ENCODE peak calls at places on chromosomes 7 and 10, in eight cellular contexts. One of them, this sample, is unnamed.

GRCh38 chr10:84608126-84608525 is 279.7 kb downstream of the CCSER2 start:
- DNase-seq in neural progenitor cell: no peak
- DNase-seq in breast epithelium: no peak
- DNase-seq in H1: no peak
- DNase-seq in PC-3: no peak
- DNase-seq in body of pancreas: no peak
- DNase-seq in tibial artery: no peak
- DNase-seq in CD8-positive, alpha-beta T cell: no peak
- DNase-seq in this sample: no peak

GRCh38 chr10:131095109-131095580 is 216.4 kb downstream of the TCERG1L start:
- DNase-seq in breast epithelium: no peak
- DNase-seq in H1: no peak
- DNase-seq in body of pancreas: no peak
- DNase-seq in tibial artery: no peak
- DNase-seq in neural progenitor cell: no peak
- DNase-seq in PC-3: no peak
- DNase-seq in CD8-positive, alpha-beta T cell: no peak
- DNase-seq in this sample: no peak

GRCh38 chr7:64887756-64888508 is 15.1 kb upstream of the ZNF273 start:
- DNase-seq in body of pancreas: peak; percentile 64
- DNase-seq in neural progenitor cell: peak; percentile 46
- DNase-seq in PC-3: no peak
- DNase-seq in CD8-positive, alpha-beta T cell: peak; percentile 66
- DNase-seq in tibial artery: no peak
- DNase-seq in breast epithelium: no peak
- DNase-seq in H1: peak; percentile 46
- DNase-seq in this sample: no peak

GRCh38 chr7:121397832-121398231 is 1.7 kb upstream of the FAM3C start:
- DNase-seq in PC-3: no peak
- DNase-seq in body of pancreas: no peak
- DNase-seq in H1: no peak
- DNase-seq in neural progenitor cell: no peak
- DNase-seq in CD8-positive, alpha-beta T cell: no peak
- DNase-seq in breast epithelium: no peak
- DNase-seq in tibial artery: no peak
- DNase-seq in this sample: no peak

GRCh38 chr10:71968553-71969474 is 4.6 kb downstream of the CHST3 start:
- DNase-seq in tibial artery: no peak
- DNase-seq in body of pancreas: no peak
- DNase-seq in H1: no peak
- DNase-seq in breast epithelium: no peak
- DNase-seq in PC-3: peak; percentile 52
- DNase-seq in CD8-positive, alpha-beta T cell: no peak
- DNase-seq in neural progenitor cell: no peak
- DNase-seq in this sample: no peak

GRCh38 chr7:48285365-48285764 is 114.1 kb downstream of the ABCA13 start:
- DNase-seq in CD8-positive, alpha-beta T cell: no peak
- DNase-seq in tibial artery: no peak
- DNase-seq in PC-3: peak; percentile 36
- DNase-seq in neural progenitor cell: no peak
- DNase-seq in H1: no peak
- DNase-seq in body of pancreas: no peak
- DNase-seq in breast epithelium: no peak
- DNase-seq in this sample: no peak

GRCh38 chr7:134690016-134690415 is 43.4 kb downstream of the BPGM start:
- DNase-seq in body of pancreas: no peak
- DNase-seq in PC-3: peak; percentile 15
- DNase-seq in H1: no peak
- DNase-seq in tibial artery: no peak
- DNase-seq in neural progenitor cell: no peak
- DNase-seq in breast epithelium: no peak
- DNase-seq in CD8-positive, alpha-beta T cell: no peak
- DNase-seq in this sample: no peak

GRCh38 chr7:22776964-22777363 is 45.7 kb downstream of the TOMM7 start:
- DNase-seq in neural progenitor cell: no peak
- DNase-seq in body of pancreas: no peak
- DNase-seq in tibial artery: no peak
- DNase-seq in H1: no peak
- DNase-seq in PC-3: no peak
- DNase-seq in CD8-positive, alpha-beta T cell: no peak
- DNase-seq in breast epithelium: no peak
- DNase-seq in this sample: no peak

GRCh38 chr7:8442814-8443304 is 9.4 kb downstream of the NXPH1 start:
- DNase-seq in H1: no peak
- DNase-seq in PC-3: no peak
- DNase-seq in body of pancreas: peak; percentile 65
- DNase-seq in neural progenitor cell: peak; percentile 95
- DNase-seq in breast epithelium: no peak
- DNase-seq in tibial artery: peak; percentile 25
- DNase-seq in CD8-positive, alpha-beta T cell: peak; percentile 53
- DNase-seq in this sample: no peak

GRCh38 chr7:131538791-131539179 is 17.6 kb downstream of the PODXL start:
- DNase-seq in breast epithelium: no peak
- DNase-seq in H1: no peak
- DNase-seq in PC-3: peak; percentile 27
- DNase-seq in body of pancreas: peak; percentile 60
- DNase-seq in CD8-positive, alpha-beta T cell: no peak
- DNase-seq in tibial artery: no peak
- DNase-seq in neural progenitor cell: peak; percentile 66
- DNase-seq in this sample: no peak

GRCh38 chr7:26493737-26494423 is 202.2 kb downstream of the SNX10 start:
- DNase-seq in H1: no peak
- DNase-seq in breast epithelium: no peak
- DNase-seq in body of pancreas: no peak
- DNase-seq in tibial artery: no peak
- DNase-seq in neural progenitor cell: no peak
- DNase-seq in CD8-positive, alpha-beta T cell: no peak
- DNase-seq in PC-3: no peak
- DNase-seq in this sample: no peak

GRCh38 chr7:24722386-24723177 is 34.7 kb downstream of the GSDME start:
- DNase-seq in breast epithelium: no peak
- DNase-seq in body of pancreas: no peak
- DNase-seq in PC-3: peak; percentile 54
- DNase-seq in tibial artery: no peak
- DNase-seq in H1: no peak
- DNase-seq in CD8-positive, alpha-beta T cell: no peak
- DNase-seq in neural progenitor cell: peak; percentile 54
- DNase-seq in this sample: peak; percentile 54

GRCh38 chr7:107889992-107890391 is 991 bp upstream of the DLD start:
- DNase-seq in body of pancreas: no peak
- DNase-seq in breast epithelium: no peak
- DNase-seq in PC-3: no peak
- DNase-seq in tibial artery: no peak
- DNase-seq in CD8-positive, alpha-beta T cell: no peak
- DNase-seq in H1: no peak
- DNase-seq in neural progenitor cell: no peak
- DNase-seq in this sample: peak; percentile 32

GRCh38 chr10:129141492-129141891 is 325.5 kb upstream of the MGMT start:
- DNase-seq in CD8-positive, alpha-beta T cell: no peak
- DNase-seq in body of pancreas: no peak
- DNase-seq in H1: no peak
- DNase-seq in breast epithelium: no peak
- DNase-seq in tibial artery: no peak
- DNase-seq in neural progenitor cell: no peak
- DNase-seq in PC-3: no peak
- DNase-seq in this sample: peak; percentile 49

GRCh38 chr7:80475383-80475782 is 36.5 kb downstream of the GNAT3 start:
- DNase-seq in tibial artery: no peak
- DNase-seq in neural progenitor cell: no peak
- DNase-seq in H1: no peak
- DNase-seq in CD8-positive, alpha-beta T cell: no peak
- DNase-seq in body of pancreas: no peak
- DNase-seq in breast epithelium: no peak
- DNase-seq in PC-3: peak; percentile 33
- DNase-seq in this sample: no peak

DNA sequence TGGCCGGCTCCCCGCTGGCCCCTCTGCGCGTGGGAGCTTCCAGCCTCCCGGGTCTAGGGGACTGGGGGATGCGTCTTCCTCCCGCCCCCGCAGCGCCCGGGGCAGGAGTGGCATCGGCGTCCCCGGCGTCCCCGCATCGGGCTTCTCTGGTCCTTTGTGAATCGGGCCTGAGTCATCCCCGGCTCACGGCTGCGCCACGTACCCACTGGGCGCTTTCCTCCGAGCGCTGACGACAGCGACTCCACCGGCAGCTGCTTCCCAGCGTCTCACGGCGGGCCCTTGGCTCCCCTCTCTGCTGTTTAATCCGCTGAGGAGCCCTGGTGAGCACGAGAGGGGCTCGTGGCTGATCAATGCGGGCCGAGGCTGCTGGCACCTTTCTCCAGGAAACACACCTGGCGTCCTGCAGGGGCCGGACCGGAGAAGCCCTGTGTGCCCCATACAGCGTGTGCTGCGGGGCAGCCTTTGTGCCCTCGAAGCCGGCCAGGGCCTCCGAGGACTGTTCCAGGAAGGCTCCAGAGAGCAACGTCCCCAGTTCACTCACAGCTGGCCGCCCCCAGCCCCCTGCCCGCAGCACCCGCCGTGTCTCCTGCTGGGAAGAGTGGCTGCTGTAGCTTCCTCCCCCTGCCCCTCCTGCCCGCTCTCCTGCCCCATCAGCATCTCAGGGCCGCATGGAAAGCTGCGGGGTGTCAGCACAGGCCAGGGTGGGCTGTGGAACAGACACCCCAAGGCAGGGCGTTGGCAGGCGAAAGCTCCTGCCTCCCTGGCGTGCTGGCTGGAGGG is 95.5 kb upstream of the DIP2C start:
- DNase-seq in body of pancreas: peak; percentile 81
- DNase-seq in neural progenitor cell: peak; percentile 78
- DNase-seq in tibial artery: peak; percentile 54
- DNase-seq in CD8-positive, alpha-beta T cell: no peak
- DNase-seq in H1: no peak
- DNase-seq in PC-3: peak; percentile 64
- DNase-seq in breast epithelium: peak; percentile 67
- DNase-seq in this sample: peak; percentile 76
- TF ChIP-seq CTCF in body of pancreas: no peak
- TF ChIP-seq CTCF in neural progenitor cell: no peak
- TF ChIP-seq CTCF in tibial artery: peak; percentile 29
- TF ChIP-seq CTCF in CD8-positive, alpha-beta T cell: no peak
- TF ChIP-seq CTCF in H1: no peak
- TF ChIP-seq CTCF in PC-3: peak; percentile 27
- TF ChIP-seq CTCF in breast epithelium: no peak
- TF ChIP-seq CTCF in this sample: peak; percentile 12

GRCh38 chr10:103693812-103694205 is 161.6 kb downstream of the SH3PXD2A start:
- DNase-seq in neural progenitor cell: no peak
- DNase-seq in breast epithelium: no peak
- DNase-seq in tibial artery: no peak
- DNase-seq in PC-3: no peak
- DNase-seq in CD8-positive, alpha-beta T cell: no peak
- DNase-seq in H1: no peak
- DNase-seq in body of pancreas: no peak
- DNase-seq in this sample: no peak
- H3K4me3 ChIP-seq in neural progenitor cell: peak overlapping the region; percentile 65
- H3K4me3 ChIP-seq in breast epithelium: peak overlapping the region; percentile 50
- H3K4me3 ChIP-seq in tibial artery: peak overlapping the region; percentile 58
- H3K4me3 ChIP-seq in PC-3: no peak overlapping the region
- H3K4me3 ChIP-seq in CD8-positive, alpha-beta T cell: peak overlapping the region; percentile 43
- H3K4me3 ChIP-seq in H1: peak overlapping the region; percentile 16
- H3K4me3 ChIP-seq in body of pancreas: no peak overlapping the region
- H3K4me3 ChIP-seq in this sample: peak overlapping the region; percentile 55

GRCh38 chr7:12217311-12217710 is 6.2 kb downstream of the TMEM106B start:
- DNase-seq in CD8-positive, alpha-beta T cell: no peak
- DNase-seq in PC-3: no peak
- DNase-seq in breast epithelium: no peak
- DNase-seq in body of pancreas: no peak
- DNase-seq in tibial artery: no peak
- DNase-seq in H1: no peak
- DNase-seq in neural progenitor cell: no peak
- DNase-seq in this sample: no peak

GRCh38 chr7:12212051-12212485 is 974 bp downstream of the TMEM106B start:
- DNase-seq in H1: no peak
- DNase-seq in PC-3: no peak
- DNase-seq in tibial artery: no peak
- DNase-seq in neural progenitor cell: peak; percentile 43
- DNase-seq in body of pancreas: peak; percentile 20
- DNase-seq in breast epithelium: no peak
- DNase-seq in CD8-positive, alpha-beta T cell: no peak
- DNase-seq in this sample: peak; percentile 48

GRCh38 chr7:12207046-12207445 is 4.0 kb upstream of the TMEM106B start:
- DNase-seq in H1: no peak
- DNase-seq in breast epithelium: peak; percentile 56
- DNase-seq in PC-3: peak; percentile 56
- DNase-seq in body of pancreas: peak; percentile 33
- DNase-seq in CD8-positive, alpha-beta T cell: no peak
- DNase-seq in neural progenitor cell: no peak
- DNase-seq in tibial artery: no peak
- DNase-seq in this sample: no peak

GRCh38 chr7:12210179-12211053 is 678 bp upstream of the TMEM106B start:
- DNase-seq in tibial artery: peak; percentile 27
- DNase-seq in neural progenitor cell: no peak
- DNase-seq in H1: no peak
- DNase-seq in breast epithelium: no peak
- DNase-seq in PC-3: peak; percentile 33
- DNase-seq in body of pancreas: peak; percentile 65
- DNase-seq in CD8-positive, alpha-beta T cell: no peak
- DNase-seq in this sample: no peak

DNA sequence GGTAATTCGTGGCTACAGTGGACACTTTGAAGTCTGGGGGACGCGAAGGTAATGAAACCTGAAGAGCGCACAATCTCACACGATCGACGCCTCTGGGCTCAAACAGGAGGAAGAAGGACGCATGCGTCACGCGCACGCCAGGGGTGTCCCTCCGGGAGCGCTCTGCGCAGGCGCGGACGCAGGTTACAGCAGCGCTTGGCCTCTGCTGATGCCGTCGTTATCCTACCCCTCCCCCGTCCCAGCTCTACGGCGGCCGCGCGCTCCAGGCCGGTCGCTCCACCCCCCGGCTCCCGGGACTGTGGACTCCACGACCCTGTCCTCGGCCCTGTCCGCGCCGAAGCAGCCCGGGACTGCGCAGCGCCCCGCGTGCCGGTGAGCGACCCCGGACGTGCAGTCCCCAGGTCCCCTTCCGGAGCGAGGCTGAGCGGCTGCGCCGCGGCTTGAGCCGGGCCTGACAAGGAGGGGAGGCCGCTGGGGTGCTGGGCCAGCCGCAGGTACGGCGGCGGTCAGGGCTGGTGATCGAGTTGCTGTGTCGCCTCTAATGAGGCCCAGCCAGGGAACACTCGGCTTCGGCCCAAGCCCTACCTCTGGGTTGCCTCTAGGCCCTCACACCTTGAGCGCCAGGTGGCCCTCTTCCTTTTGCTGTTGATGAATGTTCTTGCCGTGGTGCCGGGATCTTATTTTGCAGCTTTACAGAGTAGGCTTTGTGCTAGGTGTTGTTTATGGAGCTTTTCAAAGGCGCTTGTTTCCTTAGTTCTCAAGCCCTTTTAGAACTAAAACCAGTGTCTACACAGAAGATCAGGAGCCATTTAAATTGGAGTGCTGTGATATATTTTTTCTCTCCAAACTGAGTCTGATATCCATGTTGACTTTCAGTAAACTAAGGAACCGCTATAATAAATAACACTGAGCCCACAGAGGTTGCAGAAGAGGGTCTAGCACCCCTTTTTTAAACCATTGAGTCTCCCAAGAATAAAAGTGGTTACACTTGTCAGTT is at the start of gene TMEM106B:
- DNase-seq in body of pancreas: peak; percentile 99
- DNase-seq in H1: peak; percentile 92
- DNase-seq in CD8-positive, alpha-beta T cell: peak; percentile 98
- DNase-seq in neural progenitor cell: peak; percentile 98
- DNase-seq in tibial artery: peak; percentile 96
- DNase-seq in breast epithelium: peak; percentile 94
- DNase-seq in PC-3: peak; percentile 97
- DNase-seq in this sample: peak; percentile 99
- TF ChIP-seq CTCF in body of pancreas: no peak
- TF ChIP-seq CTCF in H1: peak; percentile 2
- TF ChIP-seq CTCF in CD8-positive, alpha-beta T cell: peak; percentile 19
- TF ChIP-seq CTCF in neural progenitor cell: peak; percentile 11
- TF ChIP-seq CTCF in tibial artery: no peak
- TF ChIP-seq CTCF in breast epithelium: no peak
- TF ChIP-seq CTCF in PC-3: peak; percentile 39
- TF ChIP-seq CTCF in this sample: peak; percentile 10

GRCh38 chr10:79244068-79244442 is 103.2 kb upstream of the PPIF start:
- DNase-seq in body of pancreas: no peak
- DNase-seq in breast epithelium: no peak
- DNase-seq in H1: no peak
- DNase-seq in tibial artery: no peak
- DNase-seq in CD8-positive, alpha-beta T cell: no peak
- DNase-seq in neural progenitor cell: no peak
- DNase-seq in PC-3: no peak
- DNase-seq in this sample: no peak
- H3K4me3 ChIP-seq in body of pancreas: no peak overlapping the region
- H3K4me3 ChIP-seq in breast epithelium: peak overlapping the region; percentile 62
- H3K4me3 ChIP-seq in H1: peak overlapping the region; percentile 43
- H3K4me3 ChIP-seq in tibial artery: peak overlapping the region; percentile 59
- H3K4me3 ChIP-seq in CD8-positive, alpha-beta T cell: peak overlapping the region; percentile 28
- H3K4me3 ChIP-seq in neural progenitor cell: peak overlapping the region; percentile 82
- H3K4me3 ChIP-seq in PC-3: no peak overlapping the region
- H3K4me3 ChIP-seq in this sample: peak overlapping the region; percentile 84